ENCODE peak calls at places on chromosome 19, in seven cellular contexts. One of them, this sample, is unnamed.
A peak's percentile ranks its signal among the peaks of the same experiment; 100 is the strongest.

GRCh38 chr19:48290923-48291700 is 21.2 kb downstream of the ZNF114 start:
- DNase-seq in uterus: peak; percentile 79
- DNase-seq in body of pancreas: peak; percentile 72
- DNase-seq in tibial nerve: peak; percentile 69
- DNase-seq in sigmoid colon: peak; percentile 90
- DNase-seq in adrenal gland: peak; percentile 85
- DNase-seq in breast epithelium: peak; percentile 79
- DNase-seq in this sample: peak; percentile 80

GRCh38 chr19:35513231-35513974 is at the start of gene DMKN:
- DNase-seq in sigmoid colon: no peak
- DNase-seq in body of pancreas: no peak
- DNase-seq in tibial nerve: no peak
- DNase-seq in adrenal gland: no peak
- DNase-seq in uterus: no peak
- DNase-seq in breast epithelium: no peak
- DNase-seq in this sample: no peak

GRCh38 chr19:35531291-35531690 is 2.0 kb upstream of the GAPDHS start:
- DNase-seq in body of pancreas: no peak
- DNase-seq in adrenal gland: no peak
- DNase-seq in tibial nerve: no peak
- DNase-seq in uterus: no peak
- DNase-seq in breast epithelium: no peak
- DNase-seq in sigmoid colon: no peak
- DNase-seq in this sample: no peak

GRCh38 chr19:41206926-41207750 is 11.9 kb upstream of the AXL start:
- DNase-seq in body of pancreas: peak; percentile 25
- DNase-seq in sigmoid colon: peak; percentile 90
- DNase-seq in breast epithelium: no peak
- DNase-seq in tibial nerve: peak; percentile 87
- DNase-seq in adrenal gland: no peak
- DNase-seq in uterus: peak; percentile 60
- DNase-seq in this sample: peak; percentile 85

GRCh38 chr19:7488736-7489353 is at the start of gene PEX11G:
- DNase-seq in body of pancreas: peak; percentile 91
- DNase-seq in breast epithelium: peak; percentile 90
- DNase-seq in adrenal gland: peak; percentile 93
- DNase-seq in uterus: peak; percentile 87
- DNase-seq in sigmoid colon: peak; percentile 95
- DNase-seq in tibial nerve: peak; percentile 86
- DNase-seq in this sample: peak; percentile 93

GRCh38 chr19:49712397-49712859 is 21.5 kb downstream of the CPT1C start:
- DNase-seq in tibial nerve: peak; percentile 14
- DNase-seq in breast epithelium: no peak
- DNase-seq in sigmoid colon: peak; percentile 87
- DNase-seq in adrenal gland: peak; percentile 49
- DNase-seq in body of pancreas: peak; percentile 48
- DNase-seq in uterus: peak; percentile 95
- DNase-seq in this sample: peak; percentile 59

GRCh38 chr19:10823690-10824089 is 12.3 kb downstream of the TMED1 start:
- DNase-seq in body of pancreas: no peak
- DNase-seq in sigmoid colon: no peak
- DNase-seq in tibial nerve: no peak
- DNase-seq in adrenal gland: no peak
- DNase-seq in breast epithelium: no peak
- DNase-seq in uterus: no peak
- DNase-seq in this sample: peak; percentile 47

GRCh38 chr19:51323481-51323891 is 12.0 kb downstream of the IGLON5 start:
- DNase-seq in sigmoid colon: no peak
- DNase-seq in adrenal gland: no peak
- DNase-seq in tibial nerve: no peak
- DNase-seq in body of pancreas: no peak
- DNase-seq in uterus: no peak
- DNase-seq in breast epithelium: no peak
- DNase-seq in this sample: no peak

GRCh38 chr19:54463531-54464043 is at the start of gene LENG9:
- DNase-seq in uterus: peak; percentile 97
- DNase-seq in body of pancreas: peak; percentile 100
- DNase-seq in breast epithelium: peak; percentile 97
- DNase-seq in adrenal gland: peak; percentile 100
- DNase-seq in sigmoid colon: peak; percentile 99
- DNase-seq in tibial nerve: peak; percentile 100
- DNase-seq in this sample: peak; percentile 97

GRCh38 chr19:49337267-49338022 is 2.2 kb downstream of the CD37 start:
- DNase-seq in tibial nerve: no peak
- DNase-seq in breast epithelium: peak; percentile 3
- DNase-seq in sigmoid colon: no peak
- DNase-seq in uterus: no peak
- DNase-seq in body of pancreas: no peak
- DNase-seq in adrenal gland: no peak
- DNase-seq in this sample: no peak

GRCh38 chr19:39557791-39558622 is 18.0 kb upstream of the EID2 start:
- DNase-seq in sigmoid colon: no peak
- DNase-seq in uterus: no peak
- DNase-seq in adrenal gland: no peak
- DNase-seq in body of pancreas: no peak
- DNase-seq in breast epithelium: no peak
- DNase-seq in tibial nerve: no peak
- DNase-seq in this sample: no peak

GRCh38 chr19:35144600-35145436 is 1.8 kb downstream of the FXYD7 start:
- DNase-seq in body of pancreas: peak; percentile 51
- DNase-seq in sigmoid colon: no peak
- DNase-seq in uterus: no peak
- DNase-seq in adrenal gland: no peak
- DNase-seq in tibial nerve: no peak
- DNase-seq in breast epithelium: no peak
- DNase-seq in this sample: no peak

GRCh38 chr19:872266-872951 is 12.9 kb downstream of the CFD start:
- DNase-seq in uterus: peak; percentile 52
- DNase-seq in adrenal gland: peak; percentile 74
- DNase-seq in breast epithelium: no peak
- DNase-seq in body of pancreas: no peak
- DNase-seq in sigmoid colon: no peak
- DNase-seq in tibial nerve: peak; percentile 47
- DNase-seq in this sample: no peak

GRCh38 chr19:22784051-22784450 is at the start of gene ZNF99:
- DNase-seq in adrenal gland: peak; percentile 42
- DNase-seq in uterus: peak; percentile 50
- DNase-seq in breast epithelium: peak; percentile 81
- DNase-seq in body of pancreas: peak; percentile 19
- DNase-seq in sigmoid colon: peak; percentile 67
- DNase-seq in tibial nerve: peak; percentile 59
- DNase-seq in this sample: peak; percentile 71

GRCh38 chr19:7372810-7373209 is 24.1 kb downstream of the ARHGEF18 start:
- DNase-seq in tibial nerve: no peak
- DNase-seq in uterus: no peak
- DNase-seq in body of pancreas: no peak
- DNase-seq in adrenal gland: no peak
- DNase-seq in breast epithelium: no peak
- DNase-seq in sigmoid colon: peak; percentile 84
- DNase-seq in this sample: no peak

GRCh38 chr19:48713041-48713863 is 6.3 kb downstream of the MAMSTR start:
- DNase-seq in body of pancreas: no peak
- DNase-seq in adrenal gland: no peak
- DNase-seq in breast epithelium: no peak
- DNase-seq in sigmoid colon: no peak
- DNase-seq in tibial nerve: no peak
- DNase-seq in uterus: no peak
- DNase-seq in this sample: peak; percentile 27

GRCh38 chr19:51993422-51993821 is 6.8 kb upstream of the ZNF350 start:
- DNase-seq in uterus: no peak
- DNase-seq in breast epithelium: no peak
- DNase-seq in tibial nerve: no peak
- DNase-seq in sigmoid colon: no peak
- DNase-seq in adrenal gland: no peak
- DNase-seq in body of pancreas: no peak
- DNase-seq in this sample: no peak

GRCh38 chr19:1944916-1945561 is 4.1 kb downstream of the CSNK1G2 start:
- DNase-seq in adrenal gland: no peak
- DNase-seq in sigmoid colon: no peak
- DNase-seq in body of pancreas: no peak
- DNase-seq in tibial nerve: no peak
- DNase-seq in uterus: no peak
- DNase-seq in breast epithelium: no peak
- DNase-seq in this sample: no peak

GRCh38 chr19:48398329-48399235 is 5.1 kb downstream of the GRIN2D start:
- DNase-seq in sigmoid colon: peak; percentile 76
- DNase-seq in body of pancreas: peak; percentile 75
- DNase-seq in tibial nerve: peak; percentile 62
- DNase-seq in adrenal gland: peak; percentile 70
- DNase-seq in uterus: no peak
- DNase-seq in breast epithelium: no peak
- DNase-seq in this sample: peak; percentile 64

DNA sequence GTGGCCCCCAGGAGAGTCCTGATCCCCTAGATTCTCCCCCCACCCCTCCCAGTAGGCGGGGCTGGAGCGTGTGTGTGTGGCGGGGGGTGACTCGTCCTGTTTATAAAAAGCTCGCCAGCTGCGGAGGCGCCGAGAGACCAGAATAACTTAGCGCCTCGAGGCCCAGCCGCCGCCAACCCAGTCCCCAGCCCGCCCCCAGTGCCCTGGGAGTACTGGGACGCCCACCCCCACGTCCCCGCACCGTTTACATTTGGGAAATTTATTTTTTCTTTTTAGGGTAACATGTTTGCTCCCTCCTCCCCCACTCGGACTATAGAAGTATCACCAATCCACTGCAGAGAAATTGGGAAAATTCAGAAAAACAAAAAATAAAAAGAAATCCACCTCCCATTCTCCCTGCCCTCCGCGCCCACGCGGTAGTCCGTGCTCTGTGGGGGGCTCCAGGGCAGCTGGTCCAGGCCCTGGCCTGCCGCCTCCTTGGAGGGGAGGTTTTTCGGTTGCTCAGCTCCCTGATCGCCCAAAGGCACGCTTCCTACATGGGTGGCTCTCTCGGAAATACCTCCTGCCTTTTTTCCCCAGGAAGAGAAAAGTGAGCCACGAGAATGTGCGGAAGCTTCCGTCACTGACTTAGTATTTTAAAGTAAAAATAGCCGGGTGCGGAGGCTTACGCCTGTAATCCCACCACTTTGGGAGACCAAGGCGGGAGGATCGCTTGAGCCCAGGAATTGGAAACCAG is 1.5 kb upstream of the RAB3A start:
- DNase-seq in uterus: peak; percentile 91
- DNase-seq in breast epithelium: peak; percentile 75
- DNase-seq in tibial nerve: peak; percentile 82
- DNase-seq in adrenal gland: peak; percentile 79
- DNase-seq in body of pancreas: peak; percentile 79
- DNase-seq in sigmoid colon: peak; percentile 96
- DNase-seq in this sample: peak; percentile 90
- TF ChIP-seq POLR2A in uterus: peak; percentile 54
- TF ChIP-seq POLR2A in breast epithelium: no peak
- TF ChIP-seq POLR2A in tibial nerve: peak; percentile 49
- TF ChIP-seq POLR2A in adrenal gland: no peak
- TF ChIP-seq POLR2A in body of pancreas: no peak
- TF ChIP-seq POLR2A in sigmoid colon: peak; percentile 34
- TF ChIP-seq POLR2A in this sample: peak; percentile 57

GRCh38 chr19:29831686-29832085 is 19.9 kb downstream of the CCNE1 start:
- DNase-seq in sigmoid colon: no peak
- DNase-seq in uterus: no peak
- DNase-seq in breast epithelium: no peak
- DNase-seq in tibial nerve: no peak
- DNase-seq in body of pancreas: no peak
- DNase-seq in adrenal gland: no peak
- DNase-seq in this sample: no peak

GRCh38 chr19:29833614-29834261 is 21.9 kb downstream of the CCNE1 start:
- DNase-seq in tibial nerve: no peak
- DNase-seq in body of pancreas: no peak
- DNase-seq in breast epithelium: no peak
- DNase-seq in uterus: no peak
- DNase-seq in sigmoid colon: no peak
- DNase-seq in adrenal gland: no peak
- DNase-seq in this sample: no peak

GRCh38 chr19:29834991-29835390 is 23.2 kb downstream of the CCNE1 start:
- DNase-seq in breast epithelium: no peak
- DNase-seq in sigmoid colon: no peak
- DNase-seq in tibial nerve: no peak
- DNase-seq in body of pancreas: no peak
- DNase-seq in uterus: no peak
- DNase-seq in adrenal gland: no peak
- DNase-seq in this sample: no peak

GRCh38 chr19:29831041-29831548 is 19.3 kb downstream of the CCNE1 start:
- DNase-seq in sigmoid colon: no peak
- DNase-seq in uterus: no peak
- DNase-seq in tibial nerve: no peak
- DNase-seq in breast epithelium: no peak
- DNase-seq in adrenal gland: no peak
- DNase-seq in body of pancreas: no peak
- DNase-seq in this sample: no peak

GRCh38 chr19:29832801-29833200 is 21.0 kb downstream of the CCNE1 start:
- DNase-seq in breast epithelium: no peak
- DNase-seq in sigmoid colon: no peak
- DNase-seq in adrenal gland: no peak
- DNase-seq in body of pancreas: no peak
- DNase-seq in uterus: no peak
- DNase-seq in tibial nerve: no peak
- DNase-seq in this sample: no peak
- H3K4me1 ChIP-seq in breast epithelium: no peaks in the 10 kb centered on the region
- H3K4me1 ChIP-seq in sigmoid colon: no peaks in the 10 kb centered on the region
- H3K4me1 ChIP-seq in adrenal gland: no peaks in the 10 kb centered on the region
- H3K4me1 ChIP-seq in body of pancreas: no peaks in the 10 kb centered on the region
- H3K4me1 ChIP-seq in uterus: no peaks in the 10 kb centered on the region
- H3K4me1 ChIP-seq in tibial nerve: no peaks in the 10 kb centered on the region
- H3K4me1 ChIP-seq in this sample: no peaks in the 10 kb centered on the region

DNA sequence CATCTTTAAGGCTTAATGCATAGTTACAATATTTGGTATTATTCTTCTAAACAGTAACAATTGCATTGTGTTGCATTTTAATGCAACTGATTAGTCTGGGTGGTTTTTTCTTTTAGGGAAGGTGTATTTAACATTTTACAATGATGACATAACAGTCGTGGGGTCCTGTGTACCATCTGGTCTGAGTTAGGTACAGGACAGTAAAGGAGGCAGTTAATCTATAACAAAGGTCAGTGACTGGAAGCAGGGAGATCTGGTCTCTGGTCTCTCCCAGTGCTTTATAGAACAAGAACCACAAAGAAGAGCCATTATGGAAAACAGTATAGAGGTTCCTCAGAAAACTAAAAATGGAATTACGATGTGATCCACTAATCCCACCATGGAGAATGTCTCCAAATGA is 2.7 kb upstream of the OR7G2 start:
- DNase-seq in tibial nerve: no peak
- DNase-seq in breast epithelium: no peak
- DNase-seq in sigmoid colon: no peak
- DNase-seq in uterus: no peak
- DNase-seq in body of pancreas: no peak
- DNase-seq in adrenal gland: no peak
- DNase-seq in this sample: no peak
- H3K27ac ChIP-seq in tibial nerve: no peak overlapping the region
- H3K27ac ChIP-seq in breast epithelium: no peak overlapping the region
- H3K27ac ChIP-seq in sigmoid colon: no peak overlapping the region
- H3K27ac ChIP-seq in uterus: no peak overlapping the region
- H3K27ac ChIP-seq in body of pancreas: no peak overlapping the region
- H3K27ac ChIP-seq in adrenal gland: no peak overlapping the region
- H3K27ac ChIP-seq in this sample: no peak overlapping the region

DNA sequence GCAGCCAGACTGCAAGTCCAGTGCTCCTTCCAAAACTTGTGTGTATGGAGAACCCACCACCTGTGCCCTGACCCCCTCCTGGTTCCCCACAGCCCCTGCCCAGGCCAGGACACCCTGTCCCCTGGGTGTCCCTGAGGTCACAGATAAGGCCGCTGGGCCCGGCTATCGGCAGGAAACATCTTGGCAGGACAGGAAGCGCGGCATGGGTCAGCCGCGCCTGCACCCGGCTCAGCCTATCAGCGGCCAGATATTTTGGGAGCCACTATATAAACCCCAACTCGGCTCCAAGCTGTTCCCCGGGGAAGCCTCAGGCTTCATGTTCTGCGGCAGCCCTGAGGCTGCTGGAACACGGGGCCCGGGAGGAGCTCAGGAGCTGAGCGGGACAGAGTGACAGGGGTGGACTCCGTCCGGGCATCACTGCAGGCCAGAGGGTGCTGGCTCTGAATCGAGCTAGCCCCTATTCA is 60.8 kb downstream of the AP1M1 start:
- DNase-seq in tibial nerve: peak; percentile 35
- DNase-seq in breast epithelium: no peak
- DNase-seq in uterus: peak; percentile 75
- DNase-seq in adrenal gland: peak; percentile 65
- DNase-seq in body of pancreas: peak; percentile 67
- DNase-seq in sigmoid colon: peak; percentile 83
- DNase-seq in this sample: peak; percentile 90
- TF ChIP-seq POLR2A in tibial nerve: peak; percentile 41
- TF ChIP-seq POLR2A in breast epithelium: no peak
- TF ChIP-seq POLR2A in uterus: peak; percentile 52
- TF ChIP-seq POLR2A in adrenal gland: peak; percentile 48
- TF ChIP-seq POLR2A in body of pancreas: peak; percentile 43
- TF ChIP-seq POLR2A in sigmoid colon: peak; percentile 45
- TF ChIP-seq POLR2A in this sample: no peak